ENCODE peak calls at places on chromosomes 12 and 14, in six cellular contexts. D is mesenchymal stem cell, X is H1, E is IMR-90, A is mesendoderm, T is trophoblast cell. Y is an unnamed sample. For H3K36me3, the result is how much of the 10 kb centered on the place peaks cover.

GRCh38 chr12:15268927-15269552 is 47.8 kb upstream of the RERG start:
- DNase-seq in D (peak), X (no peak), E (peak), A (peak), T (peak), Y (peak)

GRCh38 chr12:57430117-57430930 is 519 bp downstream of the R3HDM2 start:
- DNase-seq in D (peak), X (no peak), E (peak), A (peak), T (peak), Y (peak)

GRCh38 chr14:64303471-64303917 is 9.3 kb upstream of the ESR2 start:
- DNase-seq in D (peak), X (peak), E (peak), A (peak), T (peak), Y (peak)

GRCh38 chr14:68733086-68733621 is 59.7 kb downstream of the ZFP36L1 start:
- DNase-seq in D (peak), X (no peak), E (no peak), A (no peak), T (peak), Y (no peak)

GRCh38 chr12:122891661-122892525 is 4.0 kb downstream of the VPS37B start:
- DNase-seq in D (peak), X (no peak), E (peak), A (peak), T (peak), Y (peak)

GRCh38 chr12:18296909-18297280 is 35.6 kb downstream of the PIK3C2G start:
- DNase-seq in D (no peak), X (no peak), E (no peak), A (no peak), T (no peak), Y (no peak)

GRCh38 chr12:97745406-97746101 is 282.9 kb downstream of the RMST start:
- DNase-seq in D (no peak), X (no peak), E (no peak), A (no peak), T (no peak), Y (no peak)

GRCh38 chr12:77746108-77746507 is 84.6 kb upstream of the NAV3 start:
- DNase-seq in D (peak), X (no peak), E (peak), A (no peak), T (no peak), Y (no peak)

GRCh38 chr14:30610719-30611388 is 11.3 kb upstream of the SCFD1 start:
- DNase-seq in D (peak), X (no peak), E (peak), A (peak), T (peak), Y (no peak)

GRCh38 chr12:111887916-111888745 is 46.1 kb downstream of the MAPKAPK5 start:
- DNase-seq in D (no peak), X (no peak), E (no peak), A (no peak), T (peak), Y (no peak)

GRCh38 chr12:116441292-116441691 is 117.9 kb upstream of the MAP1LC3B2 start:
- DNase-seq in D (no peak), X (no peak), E (peak), A (no peak), T (no peak), Y (no peak)

DNA sequence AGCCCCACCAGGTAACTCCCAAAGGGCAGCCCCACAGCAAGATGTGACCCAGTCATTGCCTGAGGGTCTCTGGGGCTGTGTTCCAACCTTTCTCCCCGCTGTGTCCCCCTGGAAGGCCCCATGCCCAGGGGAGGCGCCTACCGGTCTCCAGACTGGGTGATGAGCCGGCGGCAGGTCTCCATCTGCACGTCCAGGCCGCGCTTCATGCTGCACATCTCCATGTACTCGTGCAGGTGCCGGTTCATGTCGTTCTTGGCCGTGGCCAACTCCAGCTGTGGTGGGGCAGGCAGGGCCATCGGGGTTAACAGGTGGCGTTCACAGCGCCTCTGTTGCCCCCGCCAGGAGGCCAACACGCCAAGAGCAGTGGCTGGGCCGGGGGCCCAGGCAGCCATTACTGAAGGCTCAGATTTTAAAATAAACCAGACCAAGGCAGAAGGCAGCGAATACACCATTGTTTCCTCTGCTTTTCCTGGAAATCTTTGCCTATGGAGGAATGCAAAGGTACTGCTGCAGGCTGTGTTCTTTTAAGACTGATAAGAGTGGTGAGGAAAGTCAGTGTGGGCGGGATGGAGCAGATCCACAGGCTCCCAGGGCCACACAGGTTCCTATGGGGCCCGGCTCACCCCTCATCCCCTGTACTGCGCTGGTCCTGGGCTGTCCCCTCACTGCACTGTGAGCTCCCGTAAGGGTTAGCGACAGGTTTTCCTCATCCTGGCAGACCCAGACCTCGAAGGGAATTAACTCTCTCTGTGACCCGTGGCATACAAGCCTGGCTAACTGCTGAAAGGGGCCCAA is 7.3 kb downstream of the GAPDH start:
- DNase-seq in D (no peak), X (no peak), E (no peak), A (peak), T (peak), Y (no peak)
- H3K36me3 ChIP-seq in D (half or more), X (under half), E (half or more), A (under half), T (under half), Y (half or more)

DNA sequence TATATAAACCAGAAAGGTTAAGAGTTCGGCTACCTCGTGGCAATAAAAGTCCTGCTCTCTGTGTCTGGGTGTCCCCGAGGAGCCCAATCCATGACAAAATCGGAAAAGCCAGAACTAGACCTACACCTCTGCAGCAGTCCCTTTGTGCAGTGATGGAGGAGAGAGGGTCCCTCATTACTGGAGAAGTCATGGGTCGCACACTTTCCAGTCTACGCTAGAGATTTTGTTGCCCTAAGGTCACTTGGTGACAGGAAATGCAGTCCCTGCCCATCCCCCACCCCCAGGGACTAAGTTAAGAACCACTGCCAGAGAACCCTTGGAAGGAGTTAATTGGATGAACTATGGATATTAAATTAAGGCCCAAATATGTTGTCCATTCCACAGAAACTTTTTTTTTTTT is 104.4 kb upstream of the ATF7IP start:
- DNase-seq in D (no peak), X (no peak), E (no peak), A (peak), T (no peak), Y (no peak)
- H2AK5ac ChIP-seq in D (peak), X (peak), E (peak), A (peak), T (peak), Y (peak)

DNA sequence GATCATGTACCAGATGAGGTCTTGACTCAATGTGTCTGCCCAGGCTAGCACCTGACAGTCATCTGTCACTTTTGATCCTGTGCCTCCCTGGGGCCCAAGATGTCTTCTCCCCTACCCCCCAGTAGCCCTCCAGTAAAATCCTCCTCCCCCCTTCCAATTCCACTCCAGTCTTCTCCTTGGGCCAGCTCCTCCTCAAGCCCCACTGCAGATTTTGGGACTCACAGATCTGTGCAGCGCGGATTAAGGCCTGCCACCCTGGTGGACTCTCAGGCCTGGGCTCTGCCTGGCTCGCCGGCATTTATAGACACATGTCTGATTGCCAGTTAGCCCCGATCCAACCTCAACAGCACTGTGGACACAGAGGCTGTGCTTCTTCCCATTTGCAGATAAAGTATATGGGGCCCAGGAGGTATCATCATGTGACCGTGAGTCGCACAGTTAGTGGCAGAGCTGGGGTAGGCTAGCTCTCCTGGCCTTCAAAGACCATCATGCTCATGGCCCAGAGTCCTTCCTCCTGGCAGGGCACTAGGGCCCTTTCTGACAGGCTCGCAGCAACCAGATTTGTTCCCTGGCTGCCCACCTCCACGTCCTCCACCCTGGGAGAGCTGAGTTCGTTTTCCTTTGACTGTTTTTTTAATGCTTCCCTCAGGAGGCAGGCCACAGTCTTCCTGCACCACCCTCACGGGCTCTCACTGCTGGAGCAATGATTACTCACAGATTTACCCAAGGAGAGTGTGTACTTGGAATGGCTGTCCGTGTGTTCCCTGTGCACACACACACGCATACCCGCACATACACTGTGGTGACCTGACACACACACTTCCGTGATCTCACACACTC is 98.3 kb upstream of the DIO3 start:
- DNase-seq in D (no peak), X (no peak), E (no peak), A (no peak), T (no peak), Y (no peak)
- H3K23ac ChIP-seq in D (no peak), X (no peak), E (no peak), A (peak), T (no peak), Y (peak)

GRCh38 chr12:107130830-107131760 is 37.7 kb upstream of the CRY1 start:
- DNase-seq in D (no peak), X (no peak), E (no peak), A (no peak), T (no peak), Y (no peak)
- H3K36me3 ChIP-seq in D (under half), X (under half), E (under half), A (under half), T (under half), Y (under half)